ENCODE peak calls at places on chromosomes 4 and X, in eight cellular contexts. Z is T-helper 1 cell, Q is caudate nucleus, X is GM18507, W is hepatocyte, S is D341Med, R is retina, T is MM.1S. P is an unnamed sample.

GRCh38 chrX:56219702-56220101 is 12.5 kb upstream of the KLF8 start:
- DNase-seq in Z (peak; percentile 4), T (peak; percentile 11), W (no peak), Q (no peak), X (no peak), R (no peak), S (no peak), P (peak; percentile 9)

GRCh38 chrX:3143043-3143799 is 102.0 kb downstream of the ARSF start:
- DNase-seq in W (no peak), T (peak; percentile 33), Z (peak; percentile 23), R (no peak), Q (no peak), S (peak; percentile 30), X (no peak), P (peak; percentile 15)

GRCh38 chrX:11380187-11380586 is 87.0 kb downstream of the AMELX start:
- DNase-seq in R (no peak), W (no peak), S (no peak), Z (no peak), X (no peak), Q (no peak), T (no peak), P (no peak)

GRCh38 chr4:188412499-188412898 is 273.3 kb downstream of the TRIML1 start:
- DNase-seq in R (peak; percentile 16), Z (no peak), W (no peak), X (no peak), Q (no peak), T (no peak), S (no peak), P (no peak)

GRCh38 chrX:77298296-77298695 is 148.9 kb upstream of the FGF16 start:
- DNase-seq in Q (no peak), R (no peak), S (no peak), T (no peak), Z (no peak), X (no peak), W (no peak), P (no peak)

GRCh38 chrX:82961129-82961528 is 547.0 kb upstream of the POU3F4 start:
- DNase-seq in R (no peak), X (no peak), Z (no peak), T (peak; percentile 46), S (no peak), Q (no peak), W (no peak), P (peak; percentile 23)

GRCh38 chrX:125205084-125205917 is 114.4 kb upstream of the TEX13C start:
- DNase-seq in S (peak; percentile 64), W (peak; percentile 70), X (no peak), T (no peak), Z (peak; percentile 26), Q (peak; percentile 66), R (peak; percentile 89), P (no peak)

GRCh38 chr4:154781983-154782293 is 866 bp downstream of the RBM46 start:
- DNase-seq in R (no peak), T (no peak), Q (no peak), W (no peak), X (no peak), S (peak; percentile 27), Z (no peak), P (no peak)

GRCh38 chr4:2886622-2887021 is 43.0 kb downstream of the ADD1 start:
- DNase-seq in Q (no peak), Z (no peak), X (no peak), R (peak; percentile 75), W (no peak), T (no peak), S (peak; percentile 63), P (no peak)

GRCh38 chr4:118974758-118975157 is 86.1 kb downstream of the SYNPO2 start:
- DNase-seq in W (no peak), T (no peak), Z (no peak), R (no peak), X (no peak), Q (no peak), S (no peak), P (no peak)

GRCh38 chrX:54357414-54358377 is at the start of gene WNK3:
- DNase-seq in Q (peak; percentile 64), R (peak; percentile 86), X (no peak), Z (peak; percentile 20), T (no peak), W (peak; percentile 91), S (peak; percentile 87), P (no peak)

GRCh38 chrX:154002215-154002719 is 17.4 kb downstream of the IRAK1 start:
- DNase-seq in T (peak; percentile 67), W (peak; percentile 35), Z (peak; percentile 85), S (no peak), X (no peak), Q (peak; percentile 31), R (peak; percentile 49), P (no peak)

GRCh38 chrX:136035663-136036062 is 50.4 kb downstream of the SLC9A6 start:
- DNase-seq in Q (no peak), T (no peak), Z (no peak), R (no peak), S (no peak), W (no peak), X (no peak), P (no peak)

GRCh38 chr4:30837131-30837539 is 117.0 kb downstream of the PCDH7 start:
- DNase-seq in T (no peak), Q (no peak), R (peak; percentile 71), W (peak; percentile 21), X (no peak), S (peak; percentile 12), Z (no peak), P (no peak)

GRCh38 chr4:185222598-185222997 is 13.2 kb downstream of the SNX25 start:
- DNase-seq in X (no peak), Z (no peak), Q (no peak), S (no peak), T (no peak), R (no peak), W (no peak), P (no peak)

GRCh38 chrX:104351173-104351769 is 96.5 kb upstream of the ESX1 start:
- DNase-seq in W (no peak), X (no peak), Q (peak; percentile 20), R (no peak), Z (no peak), S (no peak), T (no peak), P (no peak)

GRCh38 chrX:7266261-7266660 is 118.3 kb upstream of the PUDP start:
- DNase-seq in S (no peak), Q (no peak), R (no peak), W (no peak), X (no peak), Z (no peak), T (no peak), P (no peak)

GRCh38 chr4:128574706-128575105 is 234.8 kb upstream of the JADE1 start:
- DNase-seq in T (peak; percentile 80), Q (peak; percentile 66), Z (peak; percentile 69), X (peak; percentile 37), S (peak; percentile 56), R (no peak), W (peak; percentile 86), P (peak; percentile 79)

GRCh38 chrX:2677764-2678163 is 13.3 kb upstream of the CD99 start:
- DNase-seq in X (no peak), Z (no peak), R (no peak), T (no peak), S (no peak), W (peak; percentile 80), Q (no peak), P (no peak)

GRCh38 chr4:71380721-71381120 is 41.9 kb downstream of the SLC4A4 start:
- DNase-seq in R (no peak), T (no peak), Q (peak; percentile 7), S (no peak), X (no peak), W (peak; percentile 18), Z (no peak), P (no peak)

GRCh38 chr4:86926428-86927086 is 8.3 kb upstream of the AFF1 start:
- DNase-seq in X (no peak), R (no peak), W (peak; percentile 62), S (no peak), T (no peak), Z (no peak), Q (no peak), P (no peak)

GRCh38 chr4:78545275-78546246 is 6.0 kb upstream of the ANXA3 start:
- DNase-seq in Z (no peak), Q (no peak), R (no peak), S (no peak), W (no peak), T (no peak), X (no peak), P (no peak)

P was measured in NAMALWA.